ENCODE peak calls at places on chromosome 14, in eight cellular contexts. One of them, this sample, is unnamed.

GRCh38 chr14:75519826-75520692 is 2.2 kb upstream of the BATF start:
- DNase-seq in left lobe of liver: no peak
- DNase-seq in HuH-7: no peak
- DNase-seq in OCI-M1: no peak
- DNase-seq in iris pigment epithelial cell: peak; percentile 59
- DNase-seq in NCI-H2081: no peak
- DNase-seq in AG04449: no peak
- DNase-seq in PC-3: peak; percentile 73
- DNase-seq in this sample: peak; percentile 50

GRCh38 chr14:54396493-54397335 is at the start of gene CDKN3:
- DNase-seq in left lobe of liver: peak; percentile 97
- DNase-seq in HuH-7: peak; percentile 98
- DNase-seq in OCI-M1: peak; percentile 98
- DNase-seq in iris pigment epithelial cell: peak; percentile 100
- DNase-seq in NCI-H2081: peak; percentile 97
- DNase-seq in AG04449: peak; percentile 96
- DNase-seq in PC-3: peak; percentile 100
- DNase-seq in this sample: peak; percentile 100

GRCh38 chr14:105865266-105865903 is 339.0 kb downstream of the TMEM121 start:
- DNase-seq in left lobe of liver: no peak
- DNase-seq in HuH-7: no peak
- DNase-seq in OCI-M1: no peak
- DNase-seq in iris pigment epithelial cell: no peak
- DNase-seq in NCI-H2081: no peak
- DNase-seq in AG04449: no peak
- DNase-seq in PC-3: no peak
- DNase-seq in this sample: no peak

GRCh38 chr14:85762523-85762922 is 232.6 kb downstream of the FLRT2 start:
- DNase-seq in left lobe of liver: no peak
- DNase-seq in HuH-7: no peak
- DNase-seq in OCI-M1: no peak
- DNase-seq in iris pigment epithelial cell: no peak
- DNase-seq in NCI-H2081: peak; percentile 82
- DNase-seq in AG04449: no peak
- DNase-seq in PC-3: no peak
- DNase-seq in this sample: no peak

GRCh38 chr14:65204056-65204455 is 101.7 kb upstream of the MAX start:
- DNase-seq in left lobe of liver: no peak
- DNase-seq in HuH-7: no peak
- DNase-seq in OCI-M1: no peak
- DNase-seq in iris pigment epithelial cell: no peak
- DNase-seq in NCI-H2081: no peak
- DNase-seq in AG04449: no peak
- DNase-seq in PC-3: no peak
- DNase-seq in this sample: no peak

GRCh38 chr14:38481939-38482678 is 226.2 kb upstream of the CLEC14A start:
- DNase-seq in left lobe of liver: no peak
- DNase-seq in HuH-7: no peak
- DNase-seq in OCI-M1: peak; percentile 10
- DNase-seq in iris pigment epithelial cell: peak; percentile 74
- DNase-seq in NCI-H2081: no peak
- DNase-seq in AG04449: no peak
- DNase-seq in PC-3: peak; percentile 66
- DNase-seq in this sample: peak; percentile 27

GRCh38 chr14:35414365-35414764 is 9.8 kb upstream of the NFKBIA start:
- DNase-seq in left lobe of liver: no peak
- DNase-seq in HuH-7: no peak
- DNase-seq in OCI-M1: no peak
- DNase-seq in iris pigment epithelial cell: no peak
- DNase-seq in NCI-H2081: no peak
- DNase-seq in AG04449: no peak
- DNase-seq in PC-3: peak; percentile 41
- DNase-seq in this sample: peak; percentile 76

GRCh38 chr14:81350344-81351096 is 49.6 kb downstream of the STON2 start:
- DNase-seq in left lobe of liver: no peak
- DNase-seq in HuH-7: no peak
- DNase-seq in OCI-M1: no peak
- DNase-seq in iris pigment epithelial cell: no peak
- DNase-seq in NCI-H2081: no peak
- DNase-seq in AG04449: no peak
- DNase-seq in PC-3: no peak
- DNase-seq in this sample: no peak

This sample was measured in EL.